ENCODE peak calls at places on chromosomes 6 and 20, in six cellular contexts. T is mucosa of descending colon, V is sigmoid colon, E is RWPE1, D is heart right ventricle, M is fibroblast of lung. K is an unnamed sample.

GRCh38 chr6:45377555-45378323 is at the start of gene SUPT3H:
- DNase-seq in T (peak), V (peak), E (peak), D (peak), M (peak), K (peak)

GRCh38 chr20:11084508-11084907 is 410.7 kb upstream of the JAG1 start:
- DNase-seq in T (no peak), V (no peak), E (no peak), D (no peak), M (no peak), K (no peak)

GRCh38 chr6:104505838-104506237 is 353.9 kb downstream of the HACE1 start:
- DNase-seq in T (no peak), V (no peak), E (no peak), D (no peak), M (no peak), K (no peak)

GRCh38 chr6:3052481-3053230 is 15.6 kb upstream of the RIPK1 start:
- DNase-seq in T (peak), V (no peak), E (no peak), D (no peak), M (no peak), K (no peak)

GRCh38 chr6:127100510-127101140 is 17.8 kb upstream of the RSPO3 start:
- DNase-seq in T (no peak), V (no peak), E (no peak), D (no peak), M (peak), K (no peak)

GRCh38 chr20:17565164-17565845 is 4.6 kb upstream of the DSTN start:
- DNase-seq in T (no peak), V (no peak), E (no peak), D (no peak), M (peak), K (no peak)

GRCh38 chr6:163583558-163583957 is 169.0 kb downstream of the QKI start:
- DNase-seq in T (no peak), V (no peak), E (no peak), D (no peak), M (peak), K (no peak)

GRCh38 chr6:95087394-95088097 is 489.8 kb upstream of the MANEA start:
- DNase-seq in T (no peak), V (no peak), E (peak), D (no peak), M (peak), K (no peak)

GRCh38 chr6:63573899-63574553 is 1.7 kb downstream of the LOC128125822 start:
- DNase-seq in T (no peak), V (no peak), E (no peak), D (no peak), M (peak), K (peak)

GRCh38 chr6:152669894-152670293 is 27.8 kb upstream of the MYCT1 start:
- DNase-seq in T (no peak), V (no peak), E (peak), D (no peak), M (peak), K (no peak)

GRCh38 chr20:63923626-63924025 is 28.7 kb downstream of the DNAJC5 start:
- DNase-seq in T (no peak), V (no peak), E (no peak), D (no peak), M (no peak), K (no peak)

GRCh38 chr6:163956571-163957407 is 542.3 kb downstream of the QKI start:
- DNase-seq in T (no peak), V (peak), E (peak), D (peak), M (peak), K (peak)

GRCh38 chr20:40265872-40266533 is 423.0 kb downstream of the MAFB start:
- DNase-seq in T (no peak), V (no peak), E (peak), D (no peak), M (no peak), K (no peak)

GRCh38 chr20:36260316-36260715 is 24.0 kb downstream of the AAR2 start:
- DNase-seq in T (no peak), V (peak), E (no peak), D (no peak), M (no peak), K (no peak)

GRCh38 chr20:25289886-25290597 is 42.2 kb downstream of the PYGB start:
- DNase-seq in T (peak), V (peak), E (no peak), D (no peak), M (no peak), K (no peak)

GRCh38 chr6:54234539-54234938 is 73.7 kb upstream of the TINAG start:
- DNase-seq in T (no peak), V (no peak), E (no peak), D (no peak), M (no peak), K (no peak)

GRCh38 chr6:108966855-108967755 is 118.9 kb downstream of the ARMC2 start:
- DNase-seq in T (no peak), V (no peak), E (peak), D (peak), M (peak), K (no peak)

GRCh38 chr6:41209976-41210375 is 9.0 kb upstream of the TREML2 start:
- DNase-seq in T (no peak), V (no peak), E (no peak), D (no peak), M (no peak), K (no peak)

GRCh38 chr6:48032156-48032555 is 78.8 kb downstream of the PTCHD4 start:
- DNase-seq in T (no peak), V (no peak), E (peak), D (no peak), M (peak), K (no peak)

GRCh38 chr6:128518531-128519131 is 1.8 kb downstream of the PTPRK start:
- DNase-seq in T (no peak), V (no peak), E (no peak), D (no peak), M (no peak), K (no peak)

GRCh38 chr6:11613858-11614257 is 76.3 kb downstream of the TMEM170B start:
- DNase-seq in T (no peak), V (no peak), E (peak), D (no peak), M (peak), K (no peak)

GRCh38 chr6:32973144-32973854 is 4.9 kb downstream of the BRD2 start:
- DNase-seq in T (peak), V (peak), E (no peak), D (no peak), M (peak), K (no peak)

GRCh38 chr6:16669227-16669626 is 92.0 kb downstream of the ATXN1 start:
- DNase-seq in T (no peak), V (no peak), E (peak), D (no peak), M (peak), K (no peak)

GRCh38 chr6:35419431-35419830 is 32.7 kb upstream of the FANCE start:
- DNase-seq in T (no peak), V (no peak), E (no peak), D (no peak), M (peak), K (no peak)
- TF ChIP-seq CTCF in T (no peak), V (no peak), E (no peak), D (no peak), M (peak), K (peak)

GRCh38 chr20:22924949-22925612 is 110.0 kb upstream of the SSTR4 start:
- DNase-seq in T (no peak), V (no peak), E (no peak), D (peak), M (no peak), K (no peak)

GRCh38 chr20:22929661-22930060 is 105.5 kb upstream of the SSTR4 start:
- DNase-seq in T (no peak), V (no peak), E (no peak), D (no peak), M (no peak), K (no peak)

GRCh38 chr20:22928679-22929078 is 106.4 kb upstream of the SSTR4 start:
- DNase-seq in T (no peak), V (no peak), E (no peak), D (no peak), M (no peak), K (no peak)

GRCh38 chr20:22925613-22925983 is 109.5 kb upstream of the SSTR4 start:
- DNase-seq in T (no peak), V (no peak), E (no peak), D (no peak), M (no peak), K (no peak)

DNA sequence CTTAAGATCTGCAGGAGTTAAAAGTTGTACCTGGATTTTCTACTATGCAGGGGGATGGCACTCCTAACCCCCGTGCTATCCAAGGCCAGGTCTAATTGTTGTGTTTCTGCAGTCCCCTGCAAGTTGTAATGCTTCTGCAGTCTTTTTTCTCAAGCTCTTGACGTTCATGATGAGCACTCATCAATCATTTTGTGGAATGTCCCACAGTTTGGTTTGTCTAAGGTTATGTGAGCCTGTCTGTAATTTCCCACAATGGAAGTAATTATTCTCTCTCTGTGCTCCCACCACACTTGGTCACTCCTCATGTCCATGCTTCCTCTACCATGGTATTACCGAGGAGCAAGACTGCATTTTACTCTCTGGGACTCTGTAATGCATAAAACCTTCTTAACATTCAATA is 107.6 kb upstream of the SSTR4 start:
- DNase-seq in T (no peak), V (no peak), E (no peak), D (no peak), M (no peak), K (no peak)
- TF ChIP-seq CTCF in T (no peak), V (no peak), E (no peak), D (no peak), M (no peak), K (no peak)

DNA sequence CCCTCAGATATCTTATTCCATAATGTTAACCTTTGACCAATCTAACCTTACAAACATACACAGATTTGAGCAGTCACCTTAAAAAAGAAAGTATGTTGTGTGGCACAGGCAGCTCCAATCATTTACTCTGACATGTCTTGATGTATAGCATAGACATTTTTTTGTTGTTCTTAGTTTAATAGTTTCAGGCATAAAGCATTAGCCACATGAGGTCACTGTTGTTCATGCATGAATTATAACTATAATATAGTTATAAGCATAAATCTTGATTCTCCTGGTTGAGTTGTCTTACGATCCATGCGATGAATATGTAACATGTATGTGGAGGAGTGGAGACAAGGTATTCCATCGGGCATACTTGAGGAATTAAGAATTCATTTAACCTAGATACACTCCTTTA is 26.1 kb upstream of the NKAIN2 start:
- DNase-seq in T (no peak), V (no peak), E (peak), D (no peak), M (no peak), K (no peak)
- TF ChIP-seq CTCF in T (no peak), V (no peak), E (peak), D (no peak), M (no peak), K (no peak)

DNA sequence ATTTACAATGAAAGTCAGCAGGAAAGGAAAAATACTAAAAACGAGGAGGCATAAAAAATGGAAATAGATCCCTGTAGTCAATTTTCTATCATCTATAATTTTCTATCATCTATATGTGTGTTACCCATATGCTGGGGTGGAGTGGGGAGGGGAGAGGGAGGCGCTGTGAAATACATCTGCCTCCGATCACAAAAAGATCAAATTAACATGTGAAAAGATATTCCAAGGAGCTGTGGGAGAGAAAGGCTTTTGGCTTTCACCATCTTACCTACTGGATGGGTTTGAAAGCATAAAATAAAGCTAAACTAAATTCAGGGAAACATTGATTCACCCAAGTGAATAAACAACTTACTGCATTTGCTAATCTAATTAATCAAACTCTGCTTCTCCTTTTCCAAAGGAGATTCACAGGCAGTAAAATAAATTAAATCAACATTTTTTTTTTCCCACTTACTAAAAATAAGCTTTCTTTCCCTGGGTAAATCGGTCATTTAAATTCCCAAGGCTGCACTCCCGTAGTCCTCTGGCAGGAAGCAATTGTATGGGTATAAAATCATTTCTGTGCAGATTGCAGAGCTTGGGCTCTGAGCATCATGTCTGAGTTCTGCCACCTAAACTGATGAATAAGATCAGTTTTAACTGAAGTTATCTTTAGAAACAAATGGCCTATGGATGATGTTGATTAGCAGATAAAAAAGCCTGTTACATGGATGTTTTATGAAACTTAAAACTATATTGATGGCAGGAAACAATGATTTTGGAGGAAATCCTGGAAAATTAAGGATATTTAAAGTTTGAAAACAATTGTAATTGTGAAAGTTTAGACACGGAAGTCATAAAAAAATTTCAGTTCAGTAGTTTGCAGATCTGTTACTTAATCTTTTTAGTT is 147.9 kb downstream of the SOX4 start:
- DNase-seq in T (no peak), V (no peak), E (no peak), D (no peak), M (peak), K (no peak)
- TF ChIP-seq CTCF in T (no peak), V (no peak), E (no peak), D (no peak), M (no peak), K (no peak)

DNA sequence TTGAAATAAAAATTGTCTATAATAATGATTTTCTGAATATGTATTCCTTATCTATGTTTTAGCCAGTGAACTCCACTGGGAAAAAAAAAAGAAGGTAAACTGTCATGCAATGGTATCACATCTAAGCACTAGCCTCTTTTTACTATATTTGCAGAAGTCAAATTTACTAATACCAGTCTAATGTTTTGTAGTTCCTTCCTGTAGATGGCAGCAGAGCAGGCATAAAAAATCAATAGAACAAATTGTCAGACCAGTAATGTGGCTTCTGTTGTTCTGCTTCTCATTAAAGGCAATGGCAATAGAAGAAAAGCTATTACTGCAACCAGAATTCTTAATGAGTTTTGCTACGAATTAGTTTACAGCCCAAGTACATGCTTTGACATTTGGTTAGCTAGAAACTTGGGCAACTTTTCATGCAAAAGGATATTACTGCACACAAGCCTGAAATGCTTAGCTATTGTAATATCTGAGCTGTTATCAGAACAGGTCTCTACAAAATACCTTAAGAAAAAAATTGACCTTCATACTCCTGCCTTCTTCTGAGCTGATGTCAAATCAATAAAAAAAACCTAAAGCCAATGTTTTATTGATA is 476.9 kb downstream of the KHDRBS2 start:
- DNase-seq in T (no peak), V (no peak), E (peak), D (no peak), M (no peak), K (no peak)
- TF ChIP-seq CTCF in T (no peak), V (peak), E (peak), D (no peak), M (no peak), K (peak)

DNA sequence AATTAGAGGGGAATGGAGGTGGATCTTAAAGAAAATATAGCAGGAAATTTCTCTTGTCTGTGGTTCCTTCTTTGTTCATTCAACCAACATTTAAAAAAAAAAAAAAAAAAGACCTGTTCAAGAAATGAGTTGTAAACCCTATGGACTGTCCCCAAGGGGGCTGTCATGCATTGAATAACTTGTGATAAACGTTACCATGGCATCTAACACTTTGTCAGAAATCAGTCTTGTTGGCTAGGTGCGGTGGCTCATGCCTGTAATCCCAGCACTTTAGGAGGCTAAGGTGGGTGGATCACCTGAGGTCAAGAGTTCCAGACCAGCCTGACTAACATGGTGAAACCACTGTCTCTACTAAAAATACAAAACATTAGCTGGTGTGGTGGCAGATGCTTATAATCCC is 381.7 kb downstream of the BCKDHB start:
- DNase-seq in T (no peak), V (no peak), E (no peak), D (no peak), M (no peak), K (no peak)
- TF ChIP-seq CTCF in T (no peak), V (no peak), E (no peak), D (no peak), M (no peak), K (no peak)

GRCh38 chr20:62413025-62413580 is 6.0 kb upstream of the CABLES2 start:
- DNase-seq in T (peak), V (no peak), E (no peak), D (no peak), M (no peak), K (no peak)

GRCh38 chr20:62415354-62416111 is 8.4 kb upstream of the CABLES2 start:
- DNase-seq in T (no peak), V (no peak), E (no peak), D (no peak), M (no peak), K (no peak)

GRCh38 chr20:62412194-62413024 is 5.3 kb upstream of the CABLES2 start:
- DNase-seq in T (peak), V (no peak), E (no peak), D (no peak), M (no peak), K (no peak)

GRCh38 chr20:62411479-62412193 is 4.6 kb upstream of the CABLES2 start:
- DNase-seq in T (no peak), V (no peak), E (no peak), D (no peak), M (no peak), K (no peak)

DNA sequence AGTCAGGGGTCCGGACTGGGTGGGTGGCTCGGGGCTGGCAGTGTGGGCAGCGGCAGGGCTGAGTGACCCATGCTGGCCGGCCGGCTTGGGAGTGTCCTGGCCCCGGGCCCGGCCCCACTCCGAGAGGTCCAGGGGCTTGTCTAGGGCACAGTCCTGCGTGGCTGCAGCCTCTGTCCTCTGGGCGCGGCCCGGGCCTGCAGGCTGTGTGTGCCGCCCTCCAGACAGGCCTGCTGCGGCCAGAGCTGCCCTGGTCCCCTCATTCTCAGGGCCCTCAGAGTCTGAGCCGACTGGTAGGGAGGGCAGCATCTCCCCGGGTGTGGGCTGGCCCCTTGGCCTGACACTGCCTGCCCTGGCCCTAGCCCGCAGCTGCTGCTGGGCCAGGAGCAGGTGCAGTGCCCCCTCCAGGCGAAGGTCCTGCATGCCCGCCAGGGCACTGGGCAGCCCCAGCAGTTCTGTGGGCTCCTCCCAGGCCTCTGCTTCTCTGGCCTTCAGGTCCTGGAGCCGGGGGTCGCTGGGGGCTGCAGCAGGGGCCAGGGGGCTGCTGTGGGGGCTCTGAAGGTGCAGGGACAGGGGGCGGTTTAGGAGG is 6.9 kb upstream of the CABLES2 start:
- DNase-seq in T (no peak), V (no peak), E (no peak), D (no peak), M (no peak), K (no peak)
- TF ChIP-seq CTCF in T (no peak), V (no peak), E (peak), D (no peak), M (no peak), K (no peak)

K was measured in progenitor cell of endocrine pancreas.